ENCODE peak calls at places on chromosomes 1 and 21, in ten cellular contexts. F is endothelial cell of umbilical vein; A is cardiac fibroblast; I is mesothelial cell of epicardium; D is AG20443; E is 8988T; U is Calu3; C is fibroblast of mammary gland; J is activated CD4-positive, CD25-positive, alpha-beta regulatory T cell; W is activated T-cell treated with anti-CD3 and anti-CD28 coated beads for 1 hour. M is an unnamed sample.

GRCh38 chr21:42234464-42235241 is 15.7 kb downstream of the ABCG1 start:
- DNase-seq in U (peak), F (peak), I (peak), D (peak), E (peak), C (no peak), W (peak), A (peak), J (peak), M (peak)

GRCh38 chr1:30422251-30422650 is 301.1 kb downstream of the MATN1 start:
- DNase-seq in C (no peak), U (no peak), W (no peak), J (no peak), E (no peak), F (no peak), D (peak), A (no peak), I (no peak), M (no peak)

GRCh38 chr1:161033751-161034150 is 5.0 kb downstream of the TSTD1 start:
- DNase-seq in U (no peak), J (no peak), D (no peak), C (no peak), W (no peak), E (no peak), I (no peak), A (no peak), F (no peak), M (no peak)

GRCh38 chr1:223231581-223231980 is 88.5 kb upstream of the TLR5 start:
- DNase-seq in J (no peak), A (no peak), C (no peak), U (no peak), F (no peak), I (no peak), D (no peak), E (no peak), W (no peak), M (no peak)

GRCh38 chr1:151847867-151848596 is 5.5 kb downstream of the THEM5 start:
- DNase-seq in W (no peak), A (peak), I (no peak), J (no peak), D (no peak), F (peak), E (no peak), C (no peak), U (no peak), M (no peak)

GRCh38 chr1:171817511-171818265 is 23.6 kb upstream of the DNM3 start:
- DNase-seq in E (no peak), I (no peak), F (peak), W (no peak), U (peak), D (peak), A (peak), J (no peak), C (peak), M (no peak)

GRCh38 chr1:207938016-207938415 is 27.1 kb upstream of the CD34 start:
- DNase-seq in F (peak), W (no peak), A (peak), C (peak), J (no peak), U (peak), E (no peak), D (no peak), I (no peak), M (no peak)

GRCh38 chr1:206774096-206774495 is 1.8 kb upstream of the IL10 start:
- DNase-seq in C (no peak), U (no peak), D (no peak), A (no peak), E (no peak), J (no peak), I (no peak), F (no peak), W (no peak), M (no peak)

GRCh38 chr1:25989860-25990650 is 7.8 kb downstream of the PAFAH2 start:
- DNase-seq in C (peak), U (no peak), F (no peak), I (no peak), A (peak), D (no peak), J (no peak), E (no peak), W (no peak), M (no peak)

GRCh38 chr1:53652441-53653199 is 86.3 kb downstream of the GLIS1 start:
- DNase-seq in D (no peak), E (no peak), F (no peak), U (no peak), A (no peak), C (peak), I (no peak), W (no peak), J (no peak), M (no peak)

GRCh38 chr1:181064030-181064594 is 24.4 kb upstream of the IER5 start:
- DNase-seq in U (no peak), J (no peak), D (no peak), A (no peak), C (no peak), F (no peak), E (no peak), I (no peak), W (no peak), M (no peak)

GRCh38 chr1:196738730-196739129 is 35.9 kb upstream of the CFHR3 start:
- DNase-seq in E (no peak), F (no peak), I (no peak), C (no peak), D (no peak), W (no peak), A (no peak), U (no peak), J (no peak), M (no peak)

M was measured in OCI-LY7.